ENCODE peak calls at places on chromosomes 2 and 18, in nine cellular contexts. One of them, this sample, is unnamed.
A peak's percentile ranks its signal among the peaks of the same experiment; 100 is the strongest.

GRCh38 chr2:202452744-202453143 is 76.6 kb downstream of the BMPR2 start:
- DNase-seq in D341Med: no peak
- DNase-seq in substantia nigra: no peak
- DNase-seq in NCI-H146: no peak
- DNase-seq in PC-3: no peak
- DNase-seq in mammary epithelial cell: no peak
- DNase-seq in fibroblast of the aortic adventitia: no peak
- DNase-seq in amniotic epithelial cell: no peak
- DNase-seq in stimulated activated CD4-positive, alpha-beta T cell treated with anti-CD3 and anti-CD28 coated beads, TNF-alpha, amount 100 ng/mL, for 1 hour: no peak
- DNase-seq in this sample: no peak

GRCh38 chr18:71442830-71443229 is 1101.3 kb downstream of the CBLN2 start:
- DNase-seq in D341Med: no peak
- DNase-seq in substantia nigra: no peak
- DNase-seq in NCI-H146: no peak
- DNase-seq in PC-3: peak; percentile 44
- DNase-seq in mammary epithelial cell: no peak
- DNase-seq in fibroblast of the aortic adventitia: peak; percentile 90
- DNase-seq in amniotic epithelial cell: no peak
- DNase-seq in stimulated activated CD4-positive, alpha-beta T cell treated with anti-CD3 and anti-CD28 coated beads, TNF-alpha, amount 100 ng/mL, for 1 hour: no peak
- DNase-seq in this sample: no peak

GRCh38 chr2:44744961-44745360 is 196.5 kb upstream of the SIX3 start:
- DNase-seq in D341Med: peak; percentile 52
- DNase-seq in substantia nigra: no peak
- DNase-seq in NCI-H146: no peak
- DNase-seq in PC-3: no peak
- DNase-seq in mammary epithelial cell: no peak
- DNase-seq in fibroblast of the aortic adventitia: no peak
- DNase-seq in amniotic epithelial cell: no peak
- DNase-seq in stimulated activated CD4-positive, alpha-beta T cell treated with anti-CD3 and anti-CD28 coated beads, TNF-alpha, amount 100 ng/mL, for 1 hour: no peak
- DNase-seq in this sample: no peak

GRCh38 chr2:23492941-23493340 is 108.0 kb downstream of the KLHL29 start:
- DNase-seq in D341Med: peak; percentile 74
- DNase-seq in substantia nigra: no peak
- DNase-seq in NCI-H146: peak; percentile 37
- DNase-seq in PC-3: no peak
- DNase-seq in mammary epithelial cell: peak; percentile 76
- DNase-seq in fibroblast of the aortic adventitia: no peak
- DNase-seq in amniotic epithelial cell: no peak
- DNase-seq in stimulated activated CD4-positive, alpha-beta T cell treated with anti-CD3 and anti-CD28 coated beads, TNF-alpha, amount 100 ng/mL, for 1 hour: no peak
- DNase-seq in this sample: no peak

GRCh38 chr2:152400607-152401214 is 65.7 kb downstream of the FMNL2 start:
- DNase-seq in D341Med: no peak
- DNase-seq in substantia nigra: no peak
- DNase-seq in NCI-H146: no peak
- DNase-seq in PC-3: no peak
- DNase-seq in mammary epithelial cell: peak; percentile 39
- DNase-seq in fibroblast of the aortic adventitia: peak; percentile 68
- DNase-seq in amniotic epithelial cell: no peak
- DNase-seq in stimulated activated CD4-positive, alpha-beta T cell treated with anti-CD3 and anti-CD28 coated beads, TNF-alpha, amount 100 ng/mL, for 1 hour: no peak
- DNase-seq in this sample: no peak

GRCh38 chr2:77169426-77169825 is 352.8 kb downstream of the LRRTM4 start:
- DNase-seq in D341Med: no peak
- DNase-seq in substantia nigra: no peak
- DNase-seq in NCI-H146: no peak
- DNase-seq in PC-3: no peak
- DNase-seq in mammary epithelial cell: no peak
- DNase-seq in fibroblast of the aortic adventitia: no peak
- DNase-seq in amniotic epithelial cell: no peak
- DNase-seq in stimulated activated CD4-positive, alpha-beta T cell treated with anti-CD3 and anti-CD28 coated beads, TNF-alpha, amount 100 ng/mL, for 1 hour: no peak
- DNase-seq in this sample: no peak

GRCh38 chr2:109348645-109349554 is 219.9 kb downstream of the SH3RF3 start:
- DNase-seq in D341Med: no peak
- DNase-seq in substantia nigra: no peak
- DNase-seq in NCI-H146: no peak
- DNase-seq in PC-3: no peak
- DNase-seq in mammary epithelial cell: no peak
- DNase-seq in fibroblast of the aortic adventitia: no peak
- DNase-seq in amniotic epithelial cell: no peak
- DNase-seq in stimulated activated CD4-positive, alpha-beta T cell treated with anti-CD3 and anti-CD28 coated beads, TNF-alpha, amount 100 ng/mL, for 1 hour: no peak
- DNase-seq in this sample: peak; percentile 61

GRCh38 chr18:78862395-78862794 is 117.2 kb upstream of the SALL3 start:
- DNase-seq in D341Med: peak; percentile 15
- DNase-seq in substantia nigra: no peak
- DNase-seq in NCI-H146: no peak
- DNase-seq in PC-3: no peak
- DNase-seq in mammary epithelial cell: no peak
- DNase-seq in fibroblast of the aortic adventitia: no peak
- DNase-seq in amniotic epithelial cell: no peak
- DNase-seq in stimulated activated CD4-positive, alpha-beta T cell treated with anti-CD3 and anti-CD28 coated beads, TNF-alpha, amount 100 ng/mL, for 1 hour: no peak
- DNase-seq in this sample: no peak

GRCh38 chr2:119753930-119754321 is 5.8 kb upstream of the PTPN4 start:
- DNase-seq in D341Med: no peak
- DNase-seq in substantia nigra: no peak
- DNase-seq in NCI-H146: no peak
- DNase-seq in PC-3: no peak
- DNase-seq in mammary epithelial cell: no peak
- DNase-seq in fibroblast of the aortic adventitia: peak; percentile 52
- DNase-seq in amniotic epithelial cell: peak; percentile 40
- DNase-seq in stimulated activated CD4-positive, alpha-beta T cell treated with anti-CD3 and anti-CD28 coated beads, TNF-alpha, amount 100 ng/mL, for 1 hour: no peak
- DNase-seq in this sample: no peak

GRCh38 chr2:223058952-223059716 is 7.1 kb downstream of the KCNE4 start:
- DNase-seq in D341Med: no peak
- DNase-seq in substantia nigra: no peak
- DNase-seq in NCI-H146: peak; percentile 27
- DNase-seq in PC-3: peak; percentile 81
- DNase-seq in mammary epithelial cell: no peak
- DNase-seq in fibroblast of the aortic adventitia: peak; percentile 60
- DNase-seq in amniotic epithelial cell: peak; percentile 53
- DNase-seq in stimulated activated CD4-positive, alpha-beta T cell treated with anti-CD3 and anti-CD28 coated beads, TNF-alpha, amount 100 ng/mL, for 1 hour: no peak
- DNase-seq in this sample: no peak

GRCh38 chr2:236169151-236169721 is 1.1 kb upstream of the GBX2 start:
- DNase-seq in D341Med: no peak
- DNase-seq in substantia nigra: no peak
- DNase-seq in NCI-H146: no peak
- DNase-seq in PC-3: no peak
- DNase-seq in mammary epithelial cell: no peak
- DNase-seq in fibroblast of the aortic adventitia: no peak
- DNase-seq in amniotic epithelial cell: no peak
- DNase-seq in stimulated activated CD4-positive, alpha-beta T cell treated with anti-CD3 and anti-CD28 coated beads, TNF-alpha, amount 100 ng/mL, for 1 hour: no peak
- DNase-seq in this sample: no peak

GRCh38 chr2:186751790-186752189 is 57.9 kb downstream of the FAM171B start:
- DNase-seq in D341Med: no peak
- DNase-seq in substantia nigra: no peak
- DNase-seq in NCI-H146: no peak
- DNase-seq in PC-3: no peak
- DNase-seq in mammary epithelial cell: peak; percentile 20
- DNase-seq in fibroblast of the aortic adventitia: no peak
- DNase-seq in amniotic epithelial cell: no peak
- DNase-seq in stimulated activated CD4-positive, alpha-beta T cell treated with anti-CD3 and anti-CD28 coated beads, TNF-alpha, amount 100 ng/mL, for 1 hour: no peak
- DNase-seq in this sample: no peak

GRCh38 chr2:24509425-24509824 is 18.4 kb downstream of the NCOA1 start:
- DNase-seq in D341Med: no peak
- DNase-seq in substantia nigra: no peak
- DNase-seq in NCI-H146: no peak
- DNase-seq in PC-3: no peak
- DNase-seq in mammary epithelial cell: no peak
- DNase-seq in fibroblast of the aortic adventitia: no peak
- DNase-seq in amniotic epithelial cell: no peak
- DNase-seq in stimulated activated CD4-positive, alpha-beta T cell treated with anti-CD3 and anti-CD28 coated beads, TNF-alpha, amount 100 ng/mL, for 1 hour: no peak
- DNase-seq in this sample: no peak

GRCh38 chr2:44772131-44772530 is 169.4 kb upstream of the SIX3 start:
- DNase-seq in D341Med: no peak
- DNase-seq in substantia nigra: no peak
- DNase-seq in NCI-H146: peak; percentile 79
- DNase-seq in PC-3: no peak
- DNase-seq in mammary epithelial cell: no peak
- DNase-seq in fibroblast of the aortic adventitia: no peak
- DNase-seq in amniotic epithelial cell: no peak
- DNase-seq in stimulated activated CD4-positive, alpha-beta T cell treated with anti-CD3 and anti-CD28 coated beads, TNF-alpha, amount 100 ng/mL, for 1 hour: no peak
- DNase-seq in this sample: no peak

GRCh38 chr2:119234021-119235019 is 10.7 kb downstream of the STEAP3 start:
- DNase-seq in D341Med: peak; percentile 69
- DNase-seq in substantia nigra: peak; percentile 31
- DNase-seq in NCI-H146: peak; percentile 57
- DNase-seq in PC-3: peak; percentile 23
- DNase-seq in mammary epithelial cell: no peak
- DNase-seq in fibroblast of the aortic adventitia: peak; percentile 24
- DNase-seq in amniotic epithelial cell: peak; percentile 37
- DNase-seq in stimulated activated CD4-positive, alpha-beta T cell treated with anti-CD3 and anti-CD28 coated beads, TNF-alpha, amount 100 ng/mL, for 1 hour: no peak
- DNase-seq in this sample: no peak

GRCh38 chr2:198374375-198375072 is 570.1 kb downstream of the PLCL1 start:
- DNase-seq in D341Med: peak; percentile 34
- DNase-seq in substantia nigra: no peak
- DNase-seq in NCI-H146: peak; percentile 44
- DNase-seq in PC-3: peak; percentile 53
- DNase-seq in mammary epithelial cell: peak; percentile 42
- DNase-seq in fibroblast of the aortic adventitia: peak; percentile 70
- DNase-seq in amniotic epithelial cell: peak; percentile 6
- DNase-seq in stimulated activated CD4-positive, alpha-beta T cell treated with anti-CD3 and anti-CD28 coated beads, TNF-alpha, amount 100 ng/mL, for 1 hour: no peak
- DNase-seq in this sample: no peak

GRCh38 chr2:70511986-70512729 is 41.5 kb downstream of the TGFA start:
- DNase-seq in D341Med: no peak
- DNase-seq in substantia nigra: no peak
- DNase-seq in NCI-H146: no peak
- DNase-seq in PC-3: peak; percentile 25
- DNase-seq in mammary epithelial cell: no peak
- DNase-seq in fibroblast of the aortic adventitia: no peak
- DNase-seq in amniotic epithelial cell: no peak
- DNase-seq in stimulated activated CD4-positive, alpha-beta T cell treated with anti-CD3 and anti-CD28 coated beads, TNF-alpha, amount 100 ng/mL, for 1 hour: no peak
- DNase-seq in this sample: no peak

GRCh38 chr2:8849322-8849721 is 11.9 kb upstream of the KIDINS220 start:
- DNase-seq in D341Med: no peak
- DNase-seq in substantia nigra: no peak
- DNase-seq in NCI-H146: no peak
- DNase-seq in PC-3: no peak
- DNase-seq in mammary epithelial cell: peak; percentile 42
- DNase-seq in fibroblast of the aortic adventitia: peak; percentile 76
- DNase-seq in amniotic epithelial cell: peak; percentile 55
- DNase-seq in stimulated activated CD4-positive, alpha-beta T cell treated with anti-CD3 and anti-CD28 coated beads, TNF-alpha, amount 100 ng/mL, for 1 hour: no peak
- DNase-seq in this sample: no peak

GRCh38 chr18:74412106-74412880 is 44.8 kb downstream of the DIPK1C start:
- DNase-seq in D341Med: no peak
- DNase-seq in substantia nigra: peak; percentile 63
- DNase-seq in NCI-H146: peak; percentile 78
- DNase-seq in PC-3: no peak
- DNase-seq in mammary epithelial cell: no peak
- DNase-seq in fibroblast of the aortic adventitia: no peak
- DNase-seq in amniotic epithelial cell: no peak
- DNase-seq in stimulated activated CD4-positive, alpha-beta T cell treated with anti-CD3 and anti-CD28 coated beads, TNF-alpha, amount 100 ng/mL, for 1 hour: no peak
- DNase-seq in this sample: no peak

This sample was measured in CD4-positive, alpha-beta memory T cell.